ENCODE peak calls at places on chromosomes 4 and X, in five cellular contexts. Z, F, K, J and X are unnamed samples.

GRCh38 chr4:38687571-38688011 is 23.6 kb downstream of the KLF3 start:
- DNase-seq in Z (no peak), F (no peak), K (no peak), J (no peak), X (no peak)

GRCh38 chr4:2991243-2991642 is 27.9 kb downstream of the GRK4 start:
- DNase-seq in Z (no peak), F (no peak), K (no peak), J (no peak), X (no peak)

GRCh38 chrX:154541589-154541895 is 5.1 kb downstream of the G6PD start:
- DNase-seq in Z (no peak), F (no peak), K (no peak), J (no peak), X (no peak)

GRCh38 chrX:135512508-135513139 is 7.8 kb upstream of the INTS6L start:
- DNase-seq in Z (no peak), F (no peak), K (no peak), J (no peak), X (no peak)

GRCh38 chr4:11633435-11633834 is 204.7 kb upstream of the HS3ST1 start:
- DNase-seq in Z (no peak), F (no peak), K (no peak), J (no peak), X (no peak)

GRCh38 chr4:13162886-13163285 is 321.3 kb downstream of the RAB28 start:
- DNase-seq in Z (no peak), F (no peak), K (no peak), J (no peak), X (no peak)

GRCh38 chr4:89055157-89056080 is 1.6 kb downstream of the FAM13A start:
- DNase-seq in Z (no peak), F (no peak), K (no peak), J (no peak), X (no peak)

GRCh38 chrX:133654801-133655200 is 239.5 kb upstream of the GPC4 start:
- DNase-seq in Z (no peak), F (no peak), K (peak; percentile 50), J (no peak), X (no peak)

GRCh38 chrX:51420610-51421009 is 75.8 kb downstream of the NUDT11 start:
- DNase-seq in Z (peak; percentile 24), F (peak; percentile 7), K (peak; percentile 40), J (no peak), X (peak; percentile 19)

GRCh38 chrX:46260502-46260901 is 284.7 kb downstream of the ZNF674 start:
- DNase-seq in Z (no peak), F (no peak), K (no peak), J (no peak), X (no peak)

GRCh38 chrX:132331532-132331931 is 112.3 kb upstream of the RAP2C start:
- DNase-seq in Z (no peak), F (no peak), K (no peak), J (no peak), X (no peak)

GRCh38 chrX:112874140-112874539 is 33.5 kb upstream of the AMOT start:
- DNase-seq in Z (no peak), F (no peak), K (peak; percentile 43), J (no peak), X (no peak)

GRCh38 chrX:110322603-110323002 is 4.7 kb upstream of the AMMECR1 start:
- DNase-seq in Z (no peak), F (no peak), K (peak; percentile 40), J (no peak), X (no peak)

GRCh38 chr4:148447672-148448071 is 5.5 kb upstream of the NR3C2 start:
- DNase-seq in Z (no peak), F (no peak), K (no peak), J (no peak), X (no peak)

GRCh38 chrX:17547658-17548057 is 172.7 kb downstream of the NHS start:
- DNase-seq in Z (peak; percentile 63), F (peak; percentile 77), K (peak; percentile 77), J (peak; percentile 58), X (peak; percentile 82)

GRCh38 chrX:24301060-24301459 is 12.8 kb downstream of the SUPT20HL2 start:
- DNase-seq in Z (no peak), F (no peak), K (no peak), J (no peak), X (no peak)